ENCODE peak calls at places on chromosomes 4 and X, in nine cellular contexts. L is C1 segment of cervical spinal cord; E is tibial nerve; R is stimulated activated CD4-positive, alpha-beta T cell treated with anti-CD3 and anti-CD28 coated beads, Interleukin-15, amount 100 ng/mL, for 24 hours; X is HFFc6; Y is fibroblast of mammary gland; C is nephron progenitor cell; M is astrocyte of the spinal cord; Q is stomach. G is an unnamed sample.

GRCh38 chrX:13899607-13900006 is 82.7 kb upstream of the GPM6B start:
- DNase-seq in L (peak), E (no peak), R (no peak), X (peak), Y (peak), C (no peak), M (peak), Q (no peak), G (no peak)

GRCh38 chrX:110417128-110417527 is 58.5 kb downstream of the RTL9 start:
- DNase-seq in L (peak), E (no peak), R (no peak), X (no peak), Y (no peak), C (no peak), M (no peak), Q (no peak), G (no peak)

GRCh38 chr4:176444741-176445140 is 125.0 kb downstream of the SPCS3 start:
- DNase-seq in L (no peak), E (no peak), R (no peak), X (peak), Y (peak), C (no peak), M (peak), Q (no peak), G (no peak)

GRCh38 chr4:183140911-183141320 is 41.9 kb downstream of the WWC2 start:
- DNase-seq in L (no peak), E (no peak), R (no peak), X (peak), Y (peak), C (no peak), M (peak), Q (no peak), G (no peak)

GRCh38 chrX:8987672-8988250 is 46.2 kb downstream of the FAM9B start:
- DNase-seq in L (no peak), E (no peak), R (peak), X (no peak), Y (no peak), C (no peak), M (no peak), Q (no peak), G (no peak)

GRCh38 chr4:81447551-81448266 is 24.0 kb downstream of the RASGEF1B start:
- DNase-seq in L (no peak), E (no peak), R (no peak), X (no peak), Y (no peak), C (no peak), M (no peak), Q (no peak), G (no peak)

GRCh38 chrX:153061732-153062131 is 5.5 kb downstream of the PNMA3 start:
- DNase-seq in L (no peak), E (no peak), R (no peak), X (peak), Y (peak), C (no peak), M (peak), Q (no peak), G (no peak)

GRCh38 chr4:726235-726787 is 20.7 kb downstream of the PCGF3 start:
- DNase-seq in L (no peak), E (no peak), R (no peak), X (no peak), Y (peak), C (no peak), M (no peak), Q (no peak), G (no peak)

GRCh38 chr4:180500146-180500545 is 1743.1 kb upstream of the TENM3 start:
- DNase-seq in L (no peak), E (no peak), R (no peak), X (no peak), Y (no peak), C (no peak), M (no peak), Q (no peak), G (no peak)

GRCh38 chr4:11635336-11635735 is 206.6 kb upstream of the HS3ST1 start:
- DNase-seq in L (no peak), E (no peak), R (no peak), X (no peak), Y (peak), C (no peak), M (peak), Q (no peak), G (no peak)

GRCh38 chrX:120228187-120228908 is 22.3 kb upstream of the ZBTB33 start:
- DNase-seq in L (no peak), E (no peak), R (no peak), X (no peak), Y (no peak), C (no peak), M (no peak), Q (no peak), G (no peak)

GRCh38 chr4:7595883-7596535 is 161.3 kb upstream of the PSAPL1 start:
- DNase-seq in L (no peak), E (no peak), R (no peak), X (no peak), Y (no peak), C (no peak), M (no peak), Q (no peak), G (no peak)

GRCh38 chr4:123516576-123516975 is 120.0 kb downstream of the SPRY1 start:
- DNase-seq in L (no peak), E (no peak), R (no peak), X (no peak), Y (no peak), C (no peak), M (no peak), Q (no peak), G (no peak)

GRCh38 chrX:149392896-149393295 is 112.2 kb downstream of the IDS start:
- DNase-seq in L (no peak), E (no peak), R (no peak), X (no peak), Y (no peak), C (no peak), M (no peak), Q (no peak), G (no peak)

GRCh38 chr4:73707918-73708577 is 32.3 kb upstream of the CXCL8 start:
- DNase-seq in L (no peak), E (no peak), R (no peak), X (peak), Y (peak), C (no peak), M (peak), Q (peak), G (no peak)

GRCh38 chr4:12644261-12644660 is 839.9 kb downstream of the RAB28 start:
- DNase-seq in L (no peak), E (no peak), R (no peak), X (no peak), Y (no peak), C (no peak), M (no peak), Q (no peak), G (no peak)

GRCh38 chrX:9130031-9130430 is 96.1 kb upstream of the FAM9B start:
- DNase-seq in L (no peak), E (no peak), R (no peak), X (no peak), Y (no peak), C (no peak), M (no peak), Q (no peak), G (no peak)

GRCh38 chrX:120302434-120302833 is 8.8 kb downstream of the TMEM255A start:
- DNase-seq in L (peak), E (no peak), R (peak), X (no peak), Y (no peak), C (no peak), M (no peak), Q (no peak), G (peak)

GRCh38 chr4:87422104-87423052 is at the start of gene NUDT9:
- DNase-seq in L (peak), E (peak), R (peak), X (peak), Y (peak), C (peak), M (peak), Q (peak), G (peak)

GRCh38 chr4:153486281-153487151 is 20.4 kb downstream of the TMEM131L start:
- DNase-seq in L (no peak), E (no peak), R (peak), X (peak), Y (peak), C (no peak), M (peak), Q (peak), G (no peak)

GRCh38 chrX:46912098-46912672 is at the start of gene JADE3:
- DNase-seq in L (peak), E (peak), R (peak), X (peak), Y (peak), C (peak), M (peak), Q (peak), G (no peak)

GRCh38 chr4:139844459-139845036 is 178.9 kb downstream of the MGST2 start:
- DNase-seq in L (no peak), E (no peak), R (no peak), X (no peak), Y (peak), C (no peak), M (no peak), Q (no peak), G (no peak)

GRCh38 chrX:118976599-118977340 is 2.4 kb downstream of the LONRF3 start:
- DNase-seq in L (peak), E (no peak), R (peak), X (no peak), Y (no peak), C (peak), M (no peak), Q (peak), G (no peak)

G was measured in GM12864.